ENCODE peak calls at places on chromosome 16, in ten cellular contexts. C is SJCRH30; X is neuronal stem cell; N is ascending aorta; Q is naive thymus-derived CD4-positive, alpha-beta T cell; A is uterus; H is fibroblast of lung; S is hepatocyte; O is small intestine; V is lung. U is an unnamed sample.

GRCh38 chr16:88645455-88645854 is 5.4 kb downstream of the CYBA start:
- DNase-seq in C (no peak), X (no peak), N (no peak), Q (no peak), A (no peak), H (no peak), S (no peak), O (no peak), V (no peak), U (no peak)

GRCh38 chr16:48013476-48013875 is 142.3 kb downstream of the ABCC12 start:
- DNase-seq in C (no peak), X (no peak), N (no peak), Q (no peak), A (no peak), H (no peak), S (no peak), O (no peak), V (no peak), U (no peak)

GRCh38 chr16:87615621-87616041 is 13.3 kb downstream of the JPH3 start:
- DNase-seq in C (no peak), X (no peak), N (no peak), Q (no peak), A (no peak), H (no peak), S (no peak), O (no peak), V (no peak), U (no peak)

GRCh38 chr16:90026135-90026534 is 6.9 kb upstream of the DBNDD1 start:
- DNase-seq in C (no peak), X (no peak), N (no peak), Q (no peak), A (no peak), H (no peak), S (no peak), O (no peak), V (no peak), U (no peak)

GRCh38 chr16:1464196-1464893 is 10.5 kb downstream of the CLCN7 start:
- DNase-seq in C (no peak), X (no peak), N (no peak), Q (no peak), A (no peak), H (no peak), S (no peak), O (no peak), V (no peak), U (no peak)

GRCh38 chr16:89545831-89546574 is 14.5 kb upstream of the RPL13 start:
- DNase-seq in C (no peak), X (no peak), N (no peak), Q (no peak), A (no peak), H (no peak), S (peak; percentile 79), O (peak; percentile 91), V (peak; percentile 76), U (no peak)

GRCh38 chr16:57539072-57539796 is 2.9 kb upstream of the CCDC102A start:
- DNase-seq in C (no peak), X (no peak), N (no peak), Q (no peak), A (no peak), H (no peak), S (no peak), O (no peak), V (no peak), U (peak; percentile 21)

GRCh38 chr16:11038777-11039176 is 94.4 kb downstream of the CLEC16A start:
- DNase-seq in C (no peak), X (no peak), N (peak; percentile 18), Q (no peak), A (no peak), H (no peak), S (no peak), O (no peak), V (no peak), U (no peak)

GRCh38 chr16:55846598-55847346 is 13.9 kb upstream of the CES1 start:
- DNase-seq in C (no peak), X (no peak), N (no peak), Q (no peak), A (no peak), H (no peak), S (no peak), O (no peak), V (no peak), U (no peak)

GRCh38 chr16:24685539-24686432 is 43.7 kb upstream of the TNRC6A start:
- DNase-seq in C (peak; percentile 22), X (peak; percentile 39), N (peak; percentile 88), Q (no peak), A (peak; percentile 85), H (peak; percentile 76), S (peak; percentile 92), O (no peak), V (no peak), U (no peak)

GRCh38 chr16:1119766-1120611 is 23.9 kb upstream of the C1QTNF8 start:
- DNase-seq in C (peak; percentile 83), X (no peak), N (no peak), Q (no peak), A (no peak), H (no peak), S (no peak), O (no peak), V (no peak), U (no peak)

GRCh38 chr16:4505356-4506153 is 29.4 kb downstream of the HMOX2 start:
- DNase-seq in C (no peak), X (no peak), N (no peak), Q (peak; percentile 95), A (no peak), H (no peak), S (no peak), O (peak; percentile 64), V (peak; percentile 46), U (no peak)

GRCh38 chr16:3879258-3879886 is 1.1 kb downstream of the CREBBP start:
- DNase-seq in C (peak; percentile 15), X (no peak), N (peak; percentile 66), Q (no peak), A (no peak), H (no peak), S (peak; percentile 40), O (peak; percentile 51), V (no peak), U (peak; percentile 74)

GRCh38 chr16:48365601-48366164 is 19.5 kb downstream of the SIAH1 start:
- DNase-seq in C (peak; percentile 82), X (peak; percentile 76), N (peak; percentile 93), Q (peak; percentile 75), A (peak; percentile 81), H (peak; percentile 90), S (peak; percentile 95), O (peak; percentile 92), V (peak; percentile 92), U (peak; percentile 91)

GRCh38 chr16:81713295-81713772 is 65.8 kb upstream of the PLCG2 start:
- DNase-seq in C (no peak), X (no peak), N (no peak), Q (no peak), A (no peak), H (no peak), S (no peak), O (no peak), V (no peak), U (no peak)

GRCh38 chr16:23408242-23409201 is 44.5 kb downstream of the COG7 start:
- DNase-seq in C (peak; percentile 37), X (peak; percentile 32), N (no peak), Q (no peak), A (no peak), H (peak; percentile 76), S (peak; percentile 30), O (no peak), V (no peak), U (no peak)

GRCh38 chr16:80791411-80791810 is 13.0 kb downstream of the CDYL2 start:
- DNase-seq in C (no peak), X (no peak), N (no peak), Q (no peak), A (no peak), H (no peak), S (no peak), O (no peak), V (no peak), U (no peak)

GRCh38 chr16:87622756-87623319 is 20.5 kb downstream of the JPH3 start:
- DNase-seq in C (no peak), X (no peak), N (no peak), Q (no peak), A (no peak), H (no peak), S (no peak), O (no peak), V (no peak), U (no peak)

GRCh38 chr16:85203462-85203813 is 91.2 kb upstream of the CIBAR2 start:
- DNase-seq in C (no peak), X (no peak), N (no peak), Q (no peak), A (no peak), H (no peak), S (no peak), O (no peak), V (no peak), U (no peak)
- H3K27ac ChIP-seq in C (no peak overlapping the region), X (no peak overlapping the region), N (peak overlapping the region; percentile 87), Q (no peak overlapping the region), A (no peak overlapping the region), H (peak overlapping the region; percentile 37), S (peak overlapping the region; percentile 87), O (peak overlapping the region; percentile 5), V (no peak overlapping the region), U (no peak overlapping the region)

GRCh38 chr16:13269905-13270528 is 368.6 kb downstream of the SHISA9 start:
- DNase-seq in C (no peak), X (no peak), N (no peak), Q (no peak), A (no peak), H (no peak), S (peak; percentile 24), O (no peak), V (no peak), U (no peak)
- H3K27ac ChIP-seq in C (no peak overlapping the region), X (no peak overlapping the region), N (no peak overlapping the region), Q (no peak overlapping the region), A (no peak overlapping the region), H (no peak overlapping the region), S (peak overlapping the region; percentile 59), O (no peak overlapping the region), V (no peak overlapping the region), U (no peak overlapping the region)

DNA sequence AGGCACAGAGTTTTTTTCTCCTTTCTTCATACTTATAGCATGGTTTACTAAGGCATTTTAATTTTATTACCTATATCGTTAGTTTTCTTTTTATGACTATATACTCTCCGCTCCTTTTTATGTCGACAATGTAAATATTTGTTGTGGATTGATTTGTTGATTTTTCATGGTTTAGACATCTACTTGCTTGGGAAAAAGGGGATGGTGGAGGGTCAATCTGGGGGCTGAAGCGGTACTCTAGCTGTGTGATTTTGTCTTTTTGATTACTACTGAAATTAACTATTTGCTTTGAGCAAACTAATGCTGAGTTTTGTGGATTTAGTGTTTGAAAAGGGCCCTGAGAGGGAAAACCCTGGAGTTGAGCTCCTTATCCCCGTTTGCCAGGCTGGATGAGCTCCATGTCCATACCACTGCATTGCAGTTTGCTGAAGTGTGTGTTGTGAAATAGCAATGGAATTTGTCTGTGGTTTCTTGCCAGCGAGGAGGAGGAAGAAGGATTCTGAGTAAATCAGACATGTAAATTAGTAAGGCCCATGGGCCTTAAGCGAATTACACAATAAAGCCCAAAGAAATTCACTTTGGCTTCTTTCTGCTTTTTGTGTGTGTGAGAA is 72.0 kb downstream of the FTO start:
- DNase-seq in C (peak; percentile 42), X (no peak), N (peak; percentile 69), Q (no peak), A (peak; percentile 47), H (peak; percentile 90), S (peak; percentile 65), O (no peak), V (peak; percentile 80), U (peak; percentile 68)
- H3K27ac ChIP-seq in C (peak overlapping the region; percentile 17), X (no peak overlapping the region), N (peak overlapping the region; percentile 19), Q (no peak overlapping the region), A (peak overlapping the region; percentile 48), H (no peak overlapping the region), S (peak overlapping the region; percentile 64), O (no peak overlapping the region), V (no peak overlapping the region), U (peak overlapping the region; percentile 52)

GRCh38 chr16:31071861-31072260 is 2.2 kb downstream of the ZNF668 start:
- DNase-seq in C (peak; percentile 93), X (no peak), N (no peak), Q (no peak), A (no peak), H (peak; percentile 77), S (peak; percentile 12), O (peak; percentile 19), V (no peak), U (no peak)
- H3K27ac ChIP-seq in C (peak overlapping the region; percentile 98), X (no peak overlapping the region), N (no peak overlapping the region), Q (peak overlapping the region; percentile 91), A (peak overlapping the region; percentile 93), H (peak overlapping the region; percentile 97), S (peak overlapping the region; percentile 99), O (no peak overlapping the region), V (no peak overlapping the region), U (peak overlapping the region; percentile 93)

U was measured in suprapubic skin.